ENCODE peak calls at places on chromosome 21, in five cellular contexts. One of them, this sample, is unnamed.

GRCh38 chr21:39176312-39176711 is 6.9 kb downstream of the PSMG1 start:
- DNase-seq in caudate nucleus: no peak
- DNase-seq in NCI-H2029: no peak
- DNase-seq in GM23248: peak; percentile 11
- DNase-seq in left ventricle myocardium inferior: no peak
- DNase-seq in this sample: no peak

GRCh38 chr21:33135925-33136324 is 66.0 kb downstream of the OLIG1 start:
- DNase-seq in left ventricle myocardium inferior: no peak
- DNase-seq in NCI-H2029: peak; percentile 64
- DNase-seq in caudate nucleus: peak; percentile 76
- DNase-seq in GM23248: no peak
- DNase-seq in this sample: no peak

GRCh38 chr21:15445327-15445726 is 284.5 kb upstream of the USP25 start:
- DNase-seq in NCI-H2029: no peak
- DNase-seq in caudate nucleus: no peak
- DNase-seq in left ventricle myocardium inferior: no peak
- DNase-seq in GM23248: no peak
- DNase-seq in this sample: no peak

GRCh38 chr21:42385619-42386018 is 10.2 kb downstream of the TMPRSS3 start:
- DNase-seq in caudate nucleus: no peak
- DNase-seq in NCI-H2029: no peak
- DNase-seq in left ventricle myocardium inferior: no peak
- DNase-seq in GM23248: no peak
- DNase-seq in this sample: no peak

GRCh38 chr21:28256420-28256831 is 736.3 kb downstream of the LTN1 start:
- DNase-seq in caudate nucleus: no peak
- DNase-seq in GM23248: peak; percentile 18
- DNase-seq in NCI-H2029: no peak
- DNase-seq in left ventricle myocardium inferior: no peak
- DNase-seq in this sample: no peak

GRCh38 chr21:29961291-29962027 is 21.7 kb upstream of the GRIK1 start:
- DNase-seq in NCI-H2029: no peak
- DNase-seq in left ventricle myocardium inferior: no peak
- DNase-seq in caudate nucleus: no peak
- DNase-seq in GM23248: no peak
- DNase-seq in this sample: no peak

GRCh38 chr21:38289697-38290096 is 32.9 kb downstream of the KCNJ15 start:
- DNase-seq in NCI-H2029: no peak
- DNase-seq in left ventricle myocardium inferior: no peak
- DNase-seq in GM23248: peak; percentile 98
- DNase-seq in caudate nucleus: no peak
- DNase-seq in this sample: peak; percentile 80

GRCh38 chr21:36113647-36114428 is 21.0 kb upstream of the CBR3 start:
- DNase-seq in NCI-H2029: peak; percentile 91
- DNase-seq in caudate nucleus: no peak
- DNase-seq in left ventricle myocardium inferior: no peak
- DNase-seq in GM23248: no peak
- DNase-seq in this sample: peak; percentile 90

GRCh38 chr21:42544544-42544943 is 30.9 kb downstream of the SLC37A1 start:
- DNase-seq in caudate nucleus: no peak
- DNase-seq in left ventricle myocardium inferior: no peak
- DNase-seq in GM23248: no peak
- DNase-seq in NCI-H2029: no peak
- DNase-seq in this sample: peak; percentile 24

GRCh38 chr21:35503646-35504045 is 454.5 kb upstream of the RUNX1 start:
- DNase-seq in GM23248: peak; percentile 25
- DNase-seq in NCI-H2029: no peak
- DNase-seq in caudate nucleus: no peak
- DNase-seq in left ventricle myocardium inferior: no peak
- DNase-seq in this sample: no peak

GRCh38 chr21:39312112-39313041 is 1.1 kb downstream of the BRWD1 start:
- DNase-seq in NCI-H2029: peak; percentile 93
- DNase-seq in left ventricle myocardium inferior: peak; percentile 94
- DNase-seq in GM23248: peak; percentile 90
- DNase-seq in caudate nucleus: peak; percentile 94
- DNase-seq in this sample: peak; percentile 93

GRCh38 chr21:42829954-42830353 is 49.4 kb downstream of the WDR4 start:
- DNase-seq in caudate nucleus: no peak
- DNase-seq in left ventricle myocardium inferior: no peak
- DNase-seq in NCI-H2029: no peak
- DNase-seq in GM23248: no peak
- DNase-seq in this sample: no peak

GRCh38 chr21:46116189-46116845 is 18.4 kb downstream of the COL6A2 start:
- DNase-seq in GM23248: no peak
- DNase-seq in caudate nucleus: no peak
- DNase-seq in NCI-H2029: no peak
- DNase-seq in left ventricle myocardium inferior: peak; percentile 8
- DNase-seq in this sample: peak; percentile 43

GRCh38 chr21:44931137-44931500 is 8.7 kb upstream of the SLX9 start:
- DNase-seq in left ventricle myocardium inferior: peak; percentile 36
- DNase-seq in NCI-H2029: no peak
- DNase-seq in caudate nucleus: no peak
- DNase-seq in GM23248: peak; percentile 75
- DNase-seq in this sample: peak; percentile 66

GRCh38 chr21:14382835-14383595 is at the start of gene HSPA13:
- DNase-seq in GM23248: peak; percentile 100
- DNase-seq in NCI-H2029: peak; percentile 99
- DNase-seq in left ventricle myocardium inferior: peak; percentile 100
- DNase-seq in caudate nucleus: peak; percentile 100
- DNase-seq in this sample: peak; percentile 100

GRCh38 chr21:36115138-36115710 is 19.7 kb upstream of the CBR3 start:
- DNase-seq in left ventricle myocardium inferior: no peak
- DNase-seq in GM23248: no peak
- DNase-seq in caudate nucleus: no peak
- DNase-seq in NCI-H2029: no peak
- DNase-seq in this sample: no peak

GRCh38 chr21:44962481-44962966 is 22.7 kb downstream of the SLX9 start:
- DNase-seq in NCI-H2029: no peak
- DNase-seq in GM23248: peak; percentile 94
- DNase-seq in left ventricle myocardium inferior: no peak
- DNase-seq in caudate nucleus: no peak
- DNase-seq in this sample: peak; percentile 50

GRCh38 chr21:37231671-37232070 is 35.5 kb downstream of the VPS26C start:
- DNase-seq in NCI-H2029: no peak
- DNase-seq in left ventricle myocardium inferior: no peak
- DNase-seq in caudate nucleus: no peak
- DNase-seq in GM23248: no peak
- DNase-seq in this sample: no peak

GRCh38 chr21:43975469-43976098 is 36.5 kb upstream of the TRAPPC10 start:
- DNase-seq in GM23248: peak; percentile 74
- DNase-seq in caudate nucleus: peak; percentile 56
- DNase-seq in NCI-H2029: peak; percentile 48
- DNase-seq in left ventricle myocardium inferior: peak; percentile 76
- DNase-seq in this sample: peak; percentile 86

GRCh38 chr21:36478941-36479340 is 981 bp downstream of the CLDN14 start:
- DNase-seq in left ventricle myocardium inferior: no peak
- DNase-seq in NCI-H2029: no peak
- DNase-seq in caudate nucleus: no peak
- DNase-seq in GM23248: peak; percentile 55
- DNase-seq in this sample: no peak

GRCh38 chr21:31985398-31985797 is 112.6 kb downstream of the HUNK start:
- DNase-seq in caudate nucleus: no peak
- DNase-seq in GM23248: no peak
- DNase-seq in NCI-H2029: no peak
- DNase-seq in left ventricle myocardium inferior: no peak
- DNase-seq in this sample: no peak

GRCh38 chr21:28230559-28230958 is 762.1 kb downstream of the LTN1 start:
- DNase-seq in GM23248: peak; percentile 58
- DNase-seq in caudate nucleus: no peak
- DNase-seq in NCI-H2029: no peak
- DNase-seq in left ventricle myocardium inferior: no peak
- DNase-seq in this sample: no peak

GRCh38 chr21:16239659-16240265 is 510.0 kb downstream of the USP25 start:
- DNase-seq in NCI-H2029: no peak
- DNase-seq in left ventricle myocardium inferior: no peak
- DNase-seq in caudate nucleus: no peak
- DNase-seq in GM23248: no peak
- DNase-seq in this sample: no peak

GRCh38 chr21:33813832-33814231 is 101.8 kb downstream of the ATP5PO start:
- DNase-seq in GM23248: no peak
- DNase-seq in caudate nucleus: no peak
- DNase-seq in NCI-H2029: no peak
- DNase-seq in left ventricle myocardium inferior: no peak
- DNase-seq in this sample: no peak

GRCh38 chr21:42724226-42724920 is 71.0 kb downstream of the PDE9A start:
- DNase-seq in NCI-H2029: no peak
- DNase-seq in caudate nucleus: no peak
- DNase-seq in left ventricle myocardium inferior: no peak
- DNase-seq in GM23248: peak; percentile 90
- DNase-seq in this sample: no peak

GRCh38 chr21:26686278-26686677 is 113.2 kb upstream of the CYYR1 start:
- DNase-seq in NCI-H2029: peak; percentile 10
- DNase-seq in caudate nucleus: no peak
- DNase-seq in GM23248: peak; percentile 37
- DNase-seq in left ventricle myocardium inferior: no peak
- DNase-seq in this sample: no peak

GRCh38 chr21:36464590-36464989 is 15.3 kb downstream of the CLDN14 start:
- DNase-seq in NCI-H2029: no peak
- DNase-seq in GM23248: no peak
- DNase-seq in left ventricle myocardium inferior: no peak
- DNase-seq in caudate nucleus: no peak
- DNase-seq in this sample: no peak

GRCh38 chr21:28106370-28106890 is 886.2 kb downstream of the LTN1 start:
- DNase-seq in NCI-H2029: no peak
- DNase-seq in GM23248: no peak
- DNase-seq in left ventricle myocardium inferior: no peak
- DNase-seq in caudate nucleus: no peak
- DNase-seq in this sample: no peak

GRCh38 chr21:22395965-22396364 is 1397.8 kb downstream of the NCAM2 start:
- DNase-seq in left ventricle myocardium inferior: no peak
- DNase-seq in NCI-H2029: no peak
- DNase-seq in GM23248: no peak
- DNase-seq in caudate nucleus: no peak
- DNase-seq in this sample: no peak

GRCh38 chr21:25735221-25735894 is 586 bp downstream of the GABPA start:
- DNase-seq in left ventricle myocardium inferior: peak; percentile 91
- DNase-seq in GM23248: peak; percentile 92
- DNase-seq in caudate nucleus: peak; percentile 85
- DNase-seq in NCI-H2029: peak; percentile 94
- DNase-seq in this sample: peak; percentile 94